ENCODE peak calls at places on chromosomes 11 and 22, in ten cellular contexts. V is kidney; O is cardiac fibroblast; J is Calu3; I is astrocyte of the cerebellum; Q is fibroblast of lung; T is activated CD8-positive, alpha-beta memory T cell treated with anti-CD3 and anti-CD28 coated beads for 48 hours; K is brain pericyte; R is stomach; E is heart right ventricle. M is an unnamed sample.

GRCh38 chr22:50600967-50601668 is 525 bp downstream of the MAPK8IP2 start:
- DNase-seq in R (no peak), Q (no peak), T (no peak), E (peak; percentile 21), K (no peak), O (no peak), V (peak; percentile 75), J (no peak), I (no peak), M (peak; percentile 90)

GRCh38 chr22:40176921-40177737 is 596 bp upstream of the TNRC6B start:
- DNase-seq in R (peak; percentile 32), V (peak; percentile 75), J (peak; percentile 61), E (no peak), T (no peak), K (no peak), Q (peak; percentile 75), O (peak; percentile 69), I (no peak), M (peak; percentile 25)

GRCh38 chr11:554824-555499 is 5.6 kb downstream of the LMNTD2 start:
- DNase-seq in E (peak; percentile 64), T (no peak), V (peak; percentile 92), K (no peak), R (peak; percentile 78), J (peak; percentile 81), I (no peak), Q (peak; percentile 23), O (peak; percentile 34), M (peak; percentile 83)

GRCh38 chr22:37207981-37208380 is 4.3 kb downstream of the SSTR3 start:
- DNase-seq in O (no peak), J (no peak), K (no peak), I (no peak), Q (no peak), R (no peak), T (no peak), V (no peak), E (no peak), M (no peak)

GRCh38 chr22:42459273-42460040 is 27.3 kb upstream of the NFAM1 start:
- DNase-seq in K (no peak), O (no peak), E (no peak), Q (no peak), T (no peak), J (no peak), I (no peak), V (peak; percentile 29), R (no peak), M (no peak)

GRCh38 chr11:132822294-132822693 is 710.0 kb downstream of the OPCML start:
- DNase-seq in R (no peak), I (no peak), T (no peak), O (no peak), Q (no peak), E (no peak), J (no peak), V (no peak), K (no peak), M (no peak)

GRCh38 chr11:116910847-116911246 is 73.4 kb upstream of the APOA1 start:
- DNase-seq in E (no peak), R (no peak), J (no peak), I (no peak), O (no peak), Q (no peak), V (no peak), T (no peak), K (no peak), M (no peak)

GRCh38 chr11:102391549-102392237 is 44.7 kb downstream of the BIRC2 start:
- DNase-seq in O (no peak), R (no peak), J (no peak), T (no peak), E (no peak), V (no peak), I (no peak), Q (no peak), K (no peak), M (no peak)

GRCh38 chr11:13249992-13250391 is 27.6 kb upstream of the BMAL1 start:
- DNase-seq in O (peak; percentile 19), I (no peak), K (no peak), R (no peak), J (no peak), E (no peak), Q (peak; percentile 37), V (no peak), T (no peak), M (peak; percentile 24)

GRCh38 chr22:30572840-30573593 is 1.4 kb downstream of the GAL3ST1 start:
- DNase-seq in Q (no peak), O (no peak), V (peak; percentile 78), K (no peak), E (no peak), I (no peak), J (peak; percentile 54), T (no peak), R (no peak), M (no peak)

GRCh38 chr11:131897976-131898375 is 527.6 kb downstream of the NTM start:
- DNase-seq in K (peak; percentile 32), I (peak; percentile 48), V (no peak), R (no peak), O (peak; percentile 35), Q (no peak), E (no peak), T (no peak), J (no peak), M (no peak)

GRCh38 chr11:95923730-95924413 is at the start of gene MTMR2:
- DNase-seq in Q (peak; percentile 76), V (peak; percentile 92), I (peak; percentile 38), O (peak; percentile 82), R (peak; percentile 75), K (no peak), T (peak; percentile 52), E (peak; percentile 83), J (peak; percentile 61), M (peak; percentile 69)

GRCh38 chr22:29156507-29156906 is 49.2 kb upstream of the EMID1 start:
- DNase-seq in T (no peak), V (no peak), O (peak; percentile 18), K (no peak), Q (no peak), I (no peak), R (no peak), E (no peak), J (no peak), M (no peak)

GRCh38 chr11:12223771-12224536 is 113.6 kb downstream of the MICAL2 start:
- DNase-seq in O (no peak), R (no peak), I (no peak), V (no peak), T (no peak), K (no peak), Q (peak; percentile 53), J (no peak), E (no peak), M (peak; percentile 76)

GRCh38 chr22:24697671-24698082 is 76.8 kb downstream of the PIWIL3 start:
- DNase-seq in J (no peak), R (peak; percentile 79), Q (no peak), O (peak; percentile 46), K (no peak), T (no peak), E (peak; percentile 31), V (peak; percentile 81), I (no peak), M (no peak)

GRCh38 chr22:46762238-46763050 is at the start of gene TBC1D22A:
- DNase-seq in R (peak; percentile 96), I (peak; percentile 80), T (peak; percentile 94), V (peak; percentile 98), J (peak; percentile 94), Q (peak; percentile 92), E (peak; percentile 96), O (peak; percentile 95), K (peak; percentile 77), M (peak; percentile 97)

GRCh38 chr22:22398530-22399327 is 109.8 kb downstream of the ZNF280B start:
- DNase-seq in R (no peak), T (no peak), K (no peak), V (no peak), J (no peak), O (no peak), I (no peak), Q (no peak), E (no peak), M (no peak)

GRCh38 chr11:40722179-40722795 is 737.2 kb downstream of the LRRC4C start:
- DNase-seq in I (no peak), Q (peak; percentile 3), V (no peak), R (no peak), O (peak; percentile 10), T (no peak), K (no peak), J (no peak), E (no peak), M (peak; percentile 35)

GRCh38 chr11:83545911-83546310 is 259.7 kb upstream of the CCDC90B start:
- DNase-seq in I (no peak), Q (no peak), T (no peak), E (no peak), J (no peak), O (no peak), K (no peak), V (no peak), R (no peak), M (no peak)